ENCODE peak calls at places on chromosomes 5 and 9, in five cellular contexts. D is lower leg skin; U is naive thymus-derived CD4-positive, alpha-beta T cell; R is breast epithelium; V is HCT116. C is an unnamed sample.

GRCh38 chr9:89330513-89330912 is 12.2 kb downstream of the SECISBP2 start:
- DNase-seq in D (no peak), R (no peak), U (no peak), V (no peak), C (no peak)

GRCh38 chr9:4743131-4743875 is 2.3 kb upstream of the AK3 start:
- DNase-seq in U (no peak), R (no peak), D (no peak), V (no peak), C (no peak)

GRCh38 chr5:68287976-68288755 is 72.6 kb downstream of the PIK3R1 start:
- DNase-seq in V (no peak), D (peak; percentile 91), U (peak; percentile 53), R (peak; percentile 73), C (peak; percentile 19)

GRCh38 chr5:8491254-8491653 is 622.3 kb downstream of the MTRR start:
- DNase-seq in D (no peak), R (no peak), U (no peak), V (no peak), C (no peak)

GRCh38 chr5:6850033-6850432 is 136.8 kb downstream of the TENT4A start:
- DNase-seq in D (no peak), U (no peak), V (no peak), R (no peak), C (no peak)

GRCh38 chr5:78364005-78364404 is 3.6 kb downstream of the SCAMP1 start:
- DNase-seq in U (no peak), R (no peak), D (no peak), V (no peak), C (no peak)

GRCh38 chr5:110070836-110071235 is 381.1 kb downstream of the MAN2A1 start:
- DNase-seq in V (no peak), D (no peak), R (no peak), U (no peak), C (no peak)

GRCh38 chr5:138716456-138716924 is 36.7 kb upstream of the CTNNA1 start:
- DNase-seq in U (no peak), V (no peak), D (no peak), R (no peak), C (no peak)

GRCh38 chr9:116574027-116574679 is 113.0 kb upstream of the TRIM32 start:
- DNase-seq in U (no peak), V (no peak), D (no peak), R (no peak), C (no peak)

GRCh38 chr5:1268666-1269065 is 26.2 kb downstream of the TERT start:
- DNase-seq in U (peak; percentile 14), R (no peak), D (no peak), V (no peak), C (no peak)

GRCh38 chr9:33510264-33511183 is 13.5 kb upstream of the ANKRD18B start:
- DNase-seq in V (no peak), D (peak; percentile 88), U (peak; percentile 17), R (peak; percentile 39), C (no peak)

GRCh38 chr5:463952-464351 is 21.0 kb downstream of the EXOC3 start:
- DNase-seq in U (peak; percentile 92), R (no peak), V (no peak), D (peak; percentile 81), C (peak; percentile 71)

GRCh38 chr9:126773004-126773607 is 31.7 kb upstream of the ZBTB43 start:
- DNase-seq in U (no peak), V (no peak), R (no peak), D (peak; percentile 53), C (no peak)

GRCh38 chr5:28807230-28807629 is 1768.8 kb upstream of the CDH9 start:
- DNase-seq in D (no peak), R (no peak), U (no peak), V (no peak), C (no peak)

GRCh38 chr5:125274938-125275759 is 528.7 kb upstream of the ZNF608 start:
- DNase-seq in D (no peak), R (no peak), V (no peak), U (no peak), C (no peak)

GRCh38 chr5:385321-385720 is 57.7 kb upstream of the EXOC3 start:
- DNase-seq in D (no peak), U (no peak), R (no peak), V (no peak), C (no peak)

GRCh38 chr5:147966829-147967228 is 60.5 kb upstream of the C5orf46 start:
- DNase-seq in D (no peak), R (no peak), V (no peak), U (no peak), C (no peak)

GRCh38 chr9:137275937-137276756 is 1.4 kb upstream of the TOR4A start:
- DNase-seq in V (no peak), U (no peak), D (no peak), R (no peak), C (no peak)

GRCh38 chr9:14080940-14081621 is 232.9 kb downstream of the NFIB start:
- DNase-seq in D (no peak), R (peak; percentile 37), V (no peak), U (no peak), C (no peak)

GRCh38 chr5:9165567-9165966 is 380.3 kb downstream of the SEMA5A start:
- DNase-seq in U (no peak), D (no peak), R (no peak), V (no peak), C (no peak)

GRCh38 chr5:56490971-56491468 is 257.9 kb upstream of the ANKRD55 start:
- DNase-seq in V (peak; percentile 18), R (peak; percentile 87), U (peak; percentile 47), D (no peak), C (no peak)

GRCh38 chr9:126108240-126108639 is 218.4 kb upstream of the MVB12B start:
- DNase-seq in U (no peak), D (no peak), R (no peak), V (no peak), C (no peak)

GRCh38 chr9:112248722-112249121 is 73.6 kb upstream of the SUSD1 start:
- DNase-seq in V (no peak), D (no peak), U (no peak), R (no peak), C (no peak)

GRCh38 chr5:169637085-169637855 is at the start of gene DOCK2:
- DNase-seq in D (peak; percentile 88), V (no peak), R (no peak), U (peak; percentile 63), C (peak; percentile 52)

GRCh38 chr5:151733727-151734408 is 24.6 kb downstream of the ATOX1 start:
- DNase-seq in D (no peak), R (no peak), U (no peak), V (no peak), C (no peak)

GRCh38 chr5:39302507-39302906 is 61.8 kb downstream of the C9 start:
- DNase-seq in U (no peak), D (no peak), V (no peak), R (no peak), C (no peak)

GRCh38 chr5:2205185-2205585 is 322.5 kb upstream of the IRX4 start:
- DNase-seq in U (no peak), R (no peak), V (no peak), D (no peak), C (no peak)

GRCh38 chr5:139747583-139748504 is 47.8 kb upstream of the PSD2 start:
- DNase-seq in D (no peak), R (peak; percentile 47), V (no peak), U (peak; percentile 12), C (peak; percentile 32)

GRCh38 chr5:87412417-87413115 is at the start of gene CCNH:
- DNase-seq in D (peak; percentile 99), U (peak; percentile 97), R (peak; percentile 98), V (peak; percentile 96), C (peak; percentile 96)

GRCh38 chr9:114039484-114039883 is 38.6 kb downstream of the AMBP start:
- DNase-seq in R (peak; percentile 6), U (no peak), D (no peak), V (no peak), C (no peak)

GRCh38 chr5:102971693-102972293 is 148.1 kb downstream of the GIN1 start:
- DNase-seq in D (no peak), R (no peak), U (no peak), V (peak; percentile 26), C (no peak)

GRCh38 chr9:121505903-121506640 is 6.4 kb upstream of the GGTA1 start:
- DNase-seq in D (no peak), R (no peak), U (no peak), V (no peak), C (no peak)

GRCh38 chr9:126671381-126671831 is 57.7 kb downstream of the LMX1B start:
- DNase-seq in R (no peak), V (no peak), U (no peak), D (no peak), C (no peak)

GRCh38 chr5:171272996-171273970 is 35.8 kb upstream of the TLX3 start:
- DNase-seq in U (no peak), R (no peak), V (peak; percentile 44), D (no peak), C (no peak)

GRCh38 chr9:123311250-123311753 is 42.9 kb upstream of the STRBP start:
- DNase-seq in U (no peak), D (no peak), V (no peak), R (no peak), C (no peak)

GRCh38 chr9:94802795-94803194 is 76.3 kb downstream of the AOPEP start:
- DNase-seq in V (no peak), R (no peak), U (no peak), D (no peak), C (no peak)

GRCh38 chr9:133750927-133751649 is 12.9 kb upstream of the SARDH start:
- DNase-seq in U (no peak), R (no peak), V (no peak), D (peak; percentile 71), C (no peak)

GRCh38 chr5:173330151-173330855 is 2.1 kb upstream of the STC2 start:
- DNase-seq in V (no peak), R (no peak), D (no peak), U (no peak), C (no peak)
- H3K4me3 ChIP-seq in V (peak overlapping the region; percentile 94), R (peak overlapping the region; percentile 78), D (no peak overlapping the region), U (no peak overlapping the region), C (no peak overlapping the region)

GRCh38 chr9:80811003-80811402 is 878.3 kb downstream of the TLE1 start:
- DNase-seq in R (no peak), D (no peak), U (no peak), V (no peak), C (no peak)
- H3K4me3 ChIP-seq in R (no peak overlapping the region), D (no peak overlapping the region), U (no peak overlapping the region), V (no peak overlapping the region), C (no peak overlapping the region)

GRCh38 chr9:87499455-87500015 is 1.9 kb downstream of the DAPK1 start:
- DNase-seq in R (no peak), D (no peak), V (no peak), U (no peak), C (no peak)
- H3K4me3 ChIP-seq in R (peak overlapping the region; percentile 80), D (no peak overlapping the region), V (no peak overlapping the region), U (no peak overlapping the region), C (no peak overlapping the region)

DNA sequence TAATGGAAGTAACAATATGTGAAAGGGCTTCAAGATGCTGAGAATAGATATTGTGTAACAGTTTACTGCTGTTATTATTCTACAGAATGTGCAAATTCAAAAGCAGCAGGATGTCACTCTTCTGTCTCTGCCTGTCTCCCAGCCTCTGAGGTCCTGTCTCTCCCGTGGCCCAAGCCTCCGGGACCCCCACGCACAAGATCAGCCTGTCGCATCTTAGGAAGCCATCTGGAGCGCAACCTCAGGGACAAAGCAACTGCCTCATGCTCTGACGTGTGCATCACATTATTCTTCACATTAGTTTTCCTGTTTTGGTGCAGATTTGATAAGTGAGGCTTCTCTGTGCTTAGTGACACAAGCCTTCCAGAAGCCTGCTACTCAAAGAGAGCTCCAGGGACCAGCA is 46.5 kb upstream of the C9orf72 start:
- DNase-seq in R (no peak), D (no peak), U (no peak), V (no peak), C (no peak)
- H3K4me3 ChIP-seq in R (no peak overlapping the region), D (no peak overlapping the region), U (no peak overlapping the region), V (no peak overlapping the region), C (no peak overlapping the region)